ENCODE peak calls at places on chromosomes 4 and X, in four cellular contexts. B is upper lobe of left lung, O is tibial artery, F is lung. C is an unnamed sample. For H3K9me3, the result is how much of the 10 kb centered on the place peaks cover.

GRCh38 chr4:168604496-168605373 is 107.9 kb downstream of the PALLD start:
- DNase-seq in B (no peak), O (no peak), F (no peak), C (no peak)

GRCh38 chr4:129578336-129578735 is 482.4 kb downstream of the C4orf33 start:
- DNase-seq in B (no peak), O (no peak), F (no peak), C (no peak)

GRCh38 chr4:143558823-143559756 is 45.6 kb downstream of the SMARCA5 start:
- DNase-seq in B (peak), O (peak), F (peak), C (peak)

GRCh38 chr4:60223098-60223497 is 977.0 kb upstream of the ADGRL3 start:
- DNase-seq in B (no peak), O (no peak), F (no peak), C (no peak)

GRCh38 chr4:188403272-188403671 is 264.0 kb downstream of the TRIML1 start:
- DNase-seq in B (no peak), O (no peak), F (no peak), C (no peak)

GRCh38 chr4:147360301-147360700 is 120.6 kb upstream of the EDNRA start:
- DNase-seq in B (no peak), O (no peak), F (no peak), C (no peak)

GRCh38 chrX:75968293-75968692 is 183.2 kb upstream of the MAGEE2 start:
- DNase-seq in B (no peak), O (no peak), F (no peak), C (no peak)

GRCh38 chrX:130304587-130305368 is 34.9 kb upstream of the SLC25A14 start:
- DNase-seq in B (no peak), O (no peak), F (no peak), C (no peak)

GRCh38 chrX:18422325-18422724 is 3.1 kb upstream of the CDKL5 start:
- DNase-seq in B (no peak), O (no peak), F (no peak), C (no peak)

GRCh38 chrX:136909119-136909705 is 28.7 kb upstream of the RBMX start:
- DNase-seq in B (peak), O (peak), F (peak), C (peak)

GRCh38 chrX:152445926-152446325 is 5.2 kb downstream of the GABRA3 start:
- DNase-seq in B (no peak), O (no peak), F (no peak), C (no peak)

GRCh38 chrX:152450076-152450475 is 1.0 kb downstream of the GABRA3 start:
- DNase-seq in B (no peak), O (no peak), F (no peak), C (no peak)

GRCh38 chrX:152451731-152451980 is 541 bp upstream of the GABRA3 start:
- DNase-seq in B (no peak), O (no peak), F (no peak), C (no peak)
- H3K9me3 ChIP-seq in B (under half), O (under half), F (under half), C (under half)

GRCh38 chr4:123659262-123659661 is 262.7 kb downstream of the SPRY1 start:
- DNase-seq in B (no peak), O (no peak), F (no peak), C (no peak)

GRCh38 chr4:123662827-123663226 is 266.2 kb downstream of the SPRY1 start:
- DNase-seq in B (no peak), O (no peak), F (no peak), C (no peak)

GRCh38 chr4:123661080-123661737 is 264.6 kb downstream of the SPRY1 start:
- DNase-seq in B (no peak), O (no peak), F (no peak), C (no peak)

DNA sequence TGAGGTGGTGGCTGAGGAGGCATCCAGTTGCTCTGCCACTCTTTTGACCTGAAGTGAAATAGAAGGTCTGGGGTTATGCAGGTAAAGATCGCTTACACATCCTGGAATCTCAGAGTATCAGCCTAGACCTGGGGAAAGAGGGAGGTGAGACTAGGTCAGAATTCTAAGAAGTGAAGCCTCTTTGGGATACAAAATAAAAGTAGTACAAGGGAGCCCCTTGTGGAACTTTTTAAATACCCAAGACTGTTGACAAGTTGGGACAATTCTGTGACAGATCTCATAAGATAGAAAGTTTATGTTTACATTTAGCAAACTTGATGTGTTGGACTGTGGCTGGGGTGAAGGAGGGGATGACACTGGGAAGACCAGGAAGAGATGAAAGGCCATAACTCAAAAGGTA is 263.2 kb downstream of the SPRY1 start:
- DNase-seq in B (no peak), O (no peak), F (no peak), C (no peak)
- TF ChIP-seq CTCF in B (peak), O (peak), F (no peak), C (peak)

DNA sequence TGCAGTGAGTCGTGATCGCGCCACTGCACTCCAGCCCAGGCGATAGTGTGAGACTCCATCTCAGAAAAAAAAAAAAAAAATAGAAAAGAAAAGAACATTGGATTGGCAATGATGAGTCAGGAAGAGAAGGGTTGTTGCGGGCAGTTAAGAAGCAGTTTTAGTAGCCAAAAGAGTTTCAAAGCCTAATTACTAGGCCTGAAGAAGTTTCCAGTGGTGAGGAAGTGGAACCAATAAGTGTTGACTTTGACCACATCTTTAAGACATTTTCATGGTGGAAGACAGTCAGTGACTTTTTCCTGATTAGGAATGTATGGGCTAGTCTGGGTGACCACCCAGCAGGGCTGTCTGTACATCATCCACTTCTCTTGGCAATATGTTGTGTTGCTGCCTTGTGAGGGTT is 442.3 kb downstream of the AFF2 start:
- DNase-seq in B (no peak), O (no peak), F (no peak), C (no peak)
- H3K9me3 ChIP-seq in B (under half), O (under half), F (under half), C (under half)

DNA sequence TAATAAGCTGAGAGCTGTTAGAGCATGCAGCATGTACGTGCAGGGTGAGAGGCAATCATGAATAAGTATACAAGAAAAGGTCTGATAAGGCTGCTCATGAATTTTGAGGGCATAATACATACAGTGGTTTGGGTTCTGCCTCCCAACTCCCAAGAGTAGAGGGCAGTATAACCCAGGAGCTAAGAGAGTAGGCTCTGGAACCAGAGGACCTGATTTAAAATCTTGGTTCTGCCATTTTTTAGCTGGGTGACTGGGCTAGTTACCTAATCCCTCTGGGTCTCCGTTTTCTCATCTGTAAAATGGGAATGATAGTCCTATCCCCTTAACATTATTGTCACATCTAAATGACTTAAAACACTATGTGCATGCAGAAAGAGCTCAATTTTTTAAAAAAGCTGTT is 85.3 kb downstream of the LNX1 start:
- DNase-seq in B (no peak), O (no peak), F (no peak), C (no peak)
- TF ChIP-seq CTCF in B (no peak), O (no peak), F (no peak), C (no peak)

DNA sequence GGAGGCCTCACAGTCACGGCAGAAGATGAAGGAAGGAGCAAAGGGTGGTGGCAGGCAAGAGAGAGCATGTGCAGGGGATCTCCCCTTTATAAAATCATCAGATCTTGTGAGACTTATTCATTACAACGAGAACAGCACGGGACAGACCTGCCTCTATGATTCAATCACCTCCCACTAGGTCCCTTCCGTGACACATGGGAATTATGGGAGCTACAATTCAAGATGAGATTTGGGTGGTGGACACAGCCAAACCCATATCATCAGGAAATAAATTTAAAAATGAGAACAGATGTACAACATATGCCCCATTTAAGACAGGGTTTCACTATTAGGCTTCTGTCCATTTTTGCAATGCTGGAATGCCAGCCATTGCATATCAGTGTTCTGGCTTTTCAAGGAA is 346.7 kb upstream of the SLIT2 start:
- DNase-seq in B (no peak), O (no peak), F (no peak), C (no peak)
- H3K9me3 ChIP-seq in B (under half), O (under half), F (under half), C (under half)

GRCh38 chr4:47274931-47275330 is 188.6 kb downstream of the COMMD8 start:
- DNase-seq in B (no peak), O (no peak), F (no peak), C (no peak)
- TF ChIP-seq CTCF in B (no peak), O (no peak), F (no peak), C (no peak)

C was measured in CD4-positive, alpha-beta T cell.